ENCODE peak calls at places on chromosome 14, in four cellular contexts. T is NCI-H187, N is fibroblast of the conjunctiva, E is tibial artery. H is an unnamed sample.

GRCh38 chr14:103188691-103189480 is 65.6 kb downstream of the TNFAIP2 start:
- DNase-seq in T (no peak), N (no peak), E (no peak), H (no peak)

GRCh38 chr14:101404426-101405170 is 156.7 kb upstream of the DIO3 start:
- DNase-seq in T (no peak), N (no peak), E (no peak), H (no peak)

GRCh38 chr14:60616326-60617044 is 32.8 kb downstream of the SIX1 start:
- DNase-seq in T (no peak), N (no peak), E (no peak), H (no peak)

GRCh38 chr14:60266021-60266937 is 17.3 kb downstream of the PPM1A start:
- DNase-seq in T (no peak), N (no peak), E (no peak), H (peak; percentile 15)

GRCh38 chr14:40292664-40293063 is 860.4 kb upstream of the FBXO33 start:
- DNase-seq in T (no peak), N (no peak), E (no peak), H (no peak)

GRCh38 chr14:92589213-92589852 is 75.8 kb downstream of the RIN3 start:
- DNase-seq in T (no peak), N (no peak), E (no peak), H (peak; percentile 9)

GRCh38 chr14:65267856-65268255 is 144.7 kb upstream of the FUT8 start:
- DNase-seq in T (no peak), N (no peak), E (no peak), H (no peak)

GRCh38 chr14:76933515-76933914 is 95.0 kb downstream of the IRF2BPL start:
- DNase-seq in T (no peak), N (no peak), E (no peak), H (no peak)

GRCh38 chr14:71908141-71908540 is 24.1 kb upstream of the RGS6 start:
- DNase-seq in T (no peak), N (no peak), E (no peak), H (no peak)

GRCh38 chr14:74219277-74219676 is 20.0 kb upstream of the VSX2 start:
- DNase-seq in T (no peak), N (no peak), E (no peak), H (no peak)

H was measured in HCEC 1CT.